ENCODE peak calls at places on chromosome 5, in eight cellular contexts. F is gastrocnemius medialis, U is A549, L is neural crest cell, Z is GM10248, H is WERI-Rb-1, Q is left ventricle myocardium inferior, Y is kidney epithelial cell. S is an unnamed sample.

GRCh38 chr5:176675676-176676360 is 28.5 kb downstream of the TSPAN17 start:
- DNase-seq in F (no peak), U (peak), L (peak), Z (no peak), H (peak), Q (no peak), Y (no peak), S (no peak)

GRCh38 chr5:144313147-144313726 is 142.6 kb downstream of the KCTD16 start:
- DNase-seq in F (no peak), U (no peak), L (no peak), Z (no peak), H (no peak), Q (no peak), Y (no peak), S (no peak)

GRCh38 chr5:135097390-135097789 is 63.4 kb upstream of the PITX1 start:
- DNase-seq in F (no peak), U (no peak), L (no peak), Z (no peak), H (no peak), Q (no peak), Y (no peak), S (no peak)

GRCh38 chr5:100464418-100464817 is 70.8 kb upstream of the FAM174A start:
- DNase-seq in F (no peak), U (peak), L (no peak), Z (no peak), H (no peak), Q (no peak), Y (peak), S (no peak)

GRCh38 chr5:80755634-80756033 is 100.9 kb upstream of the DHFR start:
- DNase-seq in F (no peak), U (no peak), L (no peak), Z (peak), H (no peak), Q (no peak), Y (no peak), S (no peak)

GRCh38 chr5:79567926-79568549 is 44.2 kb upstream of the TENT2 start:
- DNase-seq in F (no peak), U (no peak), L (no peak), Z (no peak), H (no peak), Q (no peak), Y (no peak), S (no peak)

GRCh38 chr5:25570067-25570583 is 925.3 kb upstream of the CDH10 start:
- DNase-seq in F (no peak), U (no peak), L (no peak), Z (no peak), H (no peak), Q (no peak), Y (no peak), S (no peak)

GRCh38 chr5:33936004-33936380 is 194 bp upstream of the RXFP3 start:
- DNase-seq in F (no peak), U (peak), L (peak), Z (peak), H (peak), Q (peak), Y (no peak), S (no peak)

GRCh38 chr5:152378730-152379129 is 26.3 kb downstream of the NMUR2 start:
- DNase-seq in F (no peak), U (no peak), L (no peak), Z (no peak), H (no peak), Q (no peak), Y (no peak), S (no peak)

GRCh38 chr5:176778921-176779465 is 31.4 kb upstream of the UNC5A start:
- DNase-seq in F (no peak), U (no peak), L (no peak), Z (no peak), H (no peak), Q (no peak), Y (no peak), S (no peak)

GRCh38 chr5:178675922-178676321 is 49.1 kb upstream of the CLK4 start:
- DNase-seq in F (no peak), U (no peak), L (no peak), Z (no peak), H (no peak), Q (no peak), Y (no peak), S (no peak)

GRCh38 chr5:107772418-107773310 is 101.9 kb upstream of the EFNA5 start:
- DNase-seq in F (peak), U (no peak), L (no peak), Z (no peak), H (no peak), Q (peak), Y (no peak), S (no peak)

GRCh38 chr5:121271546-121271945 is 580.1 kb upstream of the FTMT start:
- DNase-seq in F (no peak), U (no peak), L (no peak), Z (no peak), H (no peak), Q (no peak), Y (no peak), S (no peak)

GRCh38 chr5:15571618-15572017 is 71.6 kb downstream of the FBXL7 start:
- DNase-seq in F (no peak), U (no peak), L (no peak), Z (no peak), H (no peak), Q (no peak), Y (no peak), S (no peak)

GRCh38 chr5:157025093-157025698 is 33.7 kb downstream of the HAVCR1 start:
- DNase-seq in F (peak), U (no peak), L (no peak), Z (no peak), H (no peak), Q (no peak), Y (no peak), S (no peak)

GRCh38 chr5:139968547-139969261 is 74.4 kb downstream of the NRG2 start:
- DNase-seq in F (peak), U (peak), L (peak), Z (peak), H (peak), Q (peak), Y (no peak), S (peak)

GRCh38 chr5:7991125-7991821 is 122.3 kb downstream of the MTRR start:
- DNase-seq in F (no peak), U (peak), L (no peak), Z (no peak), H (no peak), Q (no peak), Y (no peak), S (no peak)

GRCh38 chr5:124377386-124377785 is 369.1 kb downstream of the ZNF608 start:
- DNase-seq in F (no peak), U (no peak), L (no peak), Z (no peak), H (no peak), Q (no peak), Y (no peak), S (no peak)

GRCh38 chr5:133612021-133612860 is at the start of gene FSTL4:
- DNase-seq in F (no peak), U (peak), L (peak), Z (peak), H (peak), Q (no peak), Y (no peak), S (no peak)

GRCh38 chr5:126300293-126300692 is 122.9 kb upstream of the GRAMD2B start:
- DNase-seq in F (no peak), U (no peak), L (no peak), Z (no peak), H (peak), Q (no peak), Y (no peak), S (no peak)
- TF ChIP-seq CTCF in F (no peak), U (no peak), L (no peak), Z (no peak), H (no peak), Q (no peak), Y (peak), S (no peak)

GRCh38 chr5:98330871-98331270 is 442.6 kb upstream of the RGMB start:
- DNase-seq in F (no peak), U (no peak), L (no peak), Z (no peak), H (no peak), Q (no peak), Y (no peak), S (no peak)
- TF ChIP-seq CTCF in F (no peak), U (no peak), L (no peak), Z (no peak), H (no peak), Q (no peak), Y (no peak), S (no peak)

GRCh38 chr5:3789519-3790193 is 194.0 kb downstream of the IRX1 start:
- DNase-seq in F (no peak), U (no peak), L (no peak), Z (no peak), H (no peak), Q (no peak), Y (no peak), S (no peak)
- TF ChIP-seq CTCF in F (no peak), U (no peak), L (no peak), Z (no peak), H (no peak), Q (no peak), Y (no peak), S (no peak)

DNA sequence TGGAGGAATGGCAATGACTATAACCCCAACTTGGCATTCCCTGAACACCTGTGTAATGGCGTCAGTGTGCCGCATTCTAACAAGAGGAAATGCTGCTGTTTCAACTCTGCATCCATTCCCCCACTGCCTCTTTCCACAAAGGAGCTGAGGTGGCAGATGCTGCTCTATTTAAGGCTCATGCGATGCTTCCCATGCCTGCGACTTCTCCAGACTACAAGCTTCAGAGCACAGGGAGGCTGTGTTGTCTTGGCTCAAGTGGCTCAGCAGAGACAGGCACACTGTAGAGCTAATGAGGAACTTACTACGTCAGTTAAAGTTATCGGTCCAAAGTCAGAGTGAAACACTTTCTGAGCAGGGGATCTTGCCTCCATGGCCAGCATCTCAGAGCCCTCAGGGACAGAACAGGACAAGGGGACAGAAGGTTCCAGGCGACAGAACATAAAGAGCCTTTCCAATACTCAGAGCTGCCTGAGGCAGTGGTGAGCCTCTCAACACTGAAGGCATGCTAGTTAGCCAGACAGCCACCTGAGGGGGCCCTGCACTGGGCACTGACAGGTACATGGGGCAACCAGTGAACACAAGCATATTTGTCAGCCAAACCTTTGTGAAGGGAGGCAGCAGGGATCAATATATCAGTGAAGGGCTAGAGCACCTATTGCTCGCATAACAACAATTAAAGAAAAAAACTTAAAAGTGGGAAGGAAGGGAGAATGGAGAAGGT is 21.8 kb downstream of the TNIP1 start:
- DNase-seq in F (peak), U (no peak), L (no peak), Z (no peak), H (no peak), Q (no peak), Y (no peak), S (no peak)
- TF ChIP-seq CTCF in F (peak), U (no peak), L (no peak), Z (peak), H (no peak), Q (peak), Y (no peak), S (no peak)

DNA sequence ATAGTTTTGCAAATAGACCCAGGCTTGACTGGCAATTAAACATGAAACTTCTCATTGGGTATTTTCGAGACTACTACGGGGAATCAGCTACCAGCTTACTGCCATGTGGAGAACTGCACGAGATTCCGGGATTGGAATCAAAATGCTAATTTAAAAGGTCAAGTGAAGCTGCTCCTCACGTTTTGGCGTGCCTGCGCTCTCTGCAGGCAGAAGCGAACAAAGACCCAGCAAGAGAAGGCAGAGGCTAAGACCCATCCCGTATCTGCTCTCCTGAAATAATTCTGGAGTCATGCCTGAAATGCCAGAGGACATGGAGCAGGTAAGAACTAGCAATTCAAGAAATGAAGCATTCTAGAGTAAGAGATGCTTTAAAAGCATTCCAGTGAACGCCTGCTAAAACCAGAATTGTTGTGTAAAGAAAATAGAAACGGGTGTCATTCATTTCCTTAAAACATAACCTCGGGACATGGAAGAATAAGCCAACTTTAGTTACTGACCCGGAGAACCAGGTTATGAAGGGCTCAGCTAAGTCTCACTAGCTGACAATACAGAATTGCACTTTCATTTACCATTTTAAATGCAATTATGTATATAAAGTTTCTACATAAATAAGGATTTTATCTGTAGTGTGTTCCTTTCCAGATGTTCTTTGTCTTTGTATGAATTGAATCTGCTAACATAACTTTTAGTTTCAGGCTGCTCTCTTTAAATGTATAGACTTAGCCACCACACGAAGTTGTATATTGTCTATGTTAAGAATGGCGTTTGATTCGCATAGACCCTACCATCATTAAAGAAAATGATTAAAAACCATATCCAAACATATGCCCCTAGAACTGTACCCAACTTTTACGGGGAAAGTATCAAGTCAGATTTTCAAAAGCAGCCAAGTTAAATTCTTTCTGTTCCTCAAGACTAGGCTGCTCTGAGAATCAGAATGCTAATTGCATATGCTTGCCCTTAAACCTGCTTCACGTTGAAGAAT is 2.0 kb upstream of the MAT2B start:
- DNase-seq in F (peak), U (peak), L (peak), Z (peak), H (no peak), Q (peak), Y (peak), S (peak)
- TF ChIP-seq CTCF in F (no peak), U (peak), L (no peak), Z (peak), H (no peak), Q (peak), Y (peak), S (peak)

GRCh38 chr5:93607367-93608258 is 24.6 kb downstream of the NR2F1 start:
- DNase-seq in F (no peak), U (peak), L (no peak), Z (no peak), H (peak), Q (no peak), Y (no peak), S (no peak)
- TF ChIP-seq CTCF in F (peak), U (peak), L (peak), Z (peak), H (peak), Q (peak), Y (peak), S (peak)

GRCh38 chr5:76403963-76404693 is 1.0 kb downstream of the IQGAP2 start:
- DNase-seq in F (no peak), U (peak), L (no peak), Z (peak), H (peak), Q (peak), Y (no peak), S (no peak)
- TF ChIP-seq CTCF in F (no peak), U (peak), L (no peak), Z (no peak), H (no peak), Q (no peak), Y (no peak), S (no peak)

GRCh38 chr5:54905246-54905770 is 80.1 kb downstream of the ESM1 start:
- DNase-seq in F (no peak), U (no peak), L (no peak), Z (no peak), H (no peak), Q (no peak), Y (no peak), S (no peak)

GRCh38 chr5:54905942-54906537 is 79.4 kb downstream of the ESM1 start:
- DNase-seq in F (no peak), U (peak), L (peak), Z (peak), H (peak), Q (peak), Y (no peak), S (peak)

GRCh38 chr5:54902817-54903473 is 82.4 kb downstream of the ESM1 start:
- DNase-seq in F (no peak), U (no peak), L (no peak), Z (peak), H (no peak), Q (no peak), Y (peak), S (no peak)

GRCh38 chr5:54900906-54901725 is 84.3 kb downstream of the ESM1 start:
- DNase-seq in F (peak), U (no peak), L (no peak), Z (no peak), H (no peak), Q (no peak), Y (peak), S (no peak)

DNA sequence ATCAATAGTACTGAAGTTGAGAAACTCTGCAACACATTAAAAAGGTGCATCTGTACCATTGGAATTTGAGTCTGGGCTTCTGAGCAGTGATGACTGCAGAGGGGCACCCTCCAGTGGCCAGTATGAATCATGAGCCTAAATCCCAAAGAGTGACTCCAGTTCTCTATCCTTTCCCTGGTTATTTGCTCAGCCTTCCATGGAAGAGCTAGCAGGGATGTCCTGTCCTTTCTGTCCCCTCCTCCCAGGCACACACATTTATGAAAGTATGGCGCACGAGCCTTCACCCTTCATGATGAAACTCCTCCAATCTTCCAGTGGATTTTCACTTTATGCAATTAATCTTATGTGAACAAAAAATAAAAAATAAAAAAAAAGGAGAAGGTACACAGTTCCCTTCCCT is 81.0 kb downstream of the ESM1 start:
- DNase-seq in F (no peak), U (peak), L (no peak), Z (no peak), H (no peak), Q (no peak), Y (no peak), S (no peak)
- TF ChIP-seq CTCF in F (no peak), U (peak), L (peak), Z (peak), H (peak), Q (peak), Y (peak), S (peak)

GRCh38 chr5:166962470-166962869 is 1329.0 kb upstream of the WWC1 start:
- DNase-seq in F (no peak), U (no peak), L (no peak), Z (no peak), H (no peak), Q (no peak), Y (no peak), S (no peak)

GRCh38 chr5:166961938-166962337 is 1329.5 kb upstream of the WWC1 start:
- DNase-seq in F (no peak), U (no peak), L (no peak), Z (no peak), H (no peak), Q (no peak), Y (no peak), S (no peak)

GRCh38 chr5:166957763-166958162 is 1333.7 kb upstream of the WWC1 start:
- DNase-seq in F (no peak), U (no peak), L (no peak), Z (no peak), H (no peak), Q (no peak), Y (no peak), S (no peak)

GRCh38 chr5:166961028-166961427 is 1330.4 kb upstream of the WWC1 start:
- DNase-seq in F (no peak), U (peak), L (no peak), Z (no peak), H (no peak), Q (no peak), Y (no peak), S (no peak)
- TF ChIP-seq CTCF in F (no peak), U (peak), L (peak), Z (no peak), H (no peak), Q (peak), Y (peak), S (no peak)

GRCh38 chr5:102545175-102545574 is 46.4 kb upstream of the SLCO6A1 start:
- DNase-seq in F (no peak), U (peak), L (no peak), Z (no peak), H (peak), Q (no peak), Y (no peak), S (no peak)
- TF ChIP-seq CTCF in F (no peak), U (no peak), L (peak), Z (no peak), H (peak), Q (peak), Y (peak), S (peak)

S was measured in HFF-Myc.